ENCODE peak calls at places on chromosomes 13 and 19, in nine cellular contexts. T is Caco-2; Z is tibial artery; L is stimulated activated CD4-positive, alpha-beta T cell treated with anti-CD3 and anti-CD28 coated beads, Interleukin-1b, Interleukin-23, amount 100 ng/mL, for 1 hour; V is CD8-positive, alpha-beta T cell; J is SJSA1; K is choroid plexus epithelial cell; O is AG09309; U is AG04449. H is an unnamed sample.

GRCh38 chr19:1449467-1450442 is at the start of gene APC2:
- DNase-seq in L (no peak), V (no peak), U (no peak), Z (no peak), J (peak), T (no peak), O (no peak), K (peak), H (no peak)

GRCh38 chr19:35618857-35619256 is 6.3 kb downstream of the HAUS5 start:
- DNase-seq in J (no peak), L (no peak), Z (no peak), K (no peak), V (no peak), U (no peak), O (no peak), T (no peak), H (no peak)

GRCh38 chr13:64723735-64724134 is 2506.4 kb downstream of the PCDH9 start:
- DNase-seq in O (peak), T (peak), K (peak), U (peak), L (no peak), J (peak), V (no peak), Z (no peak), H (no peak)

GRCh38 chr13:100789968-100790367 is 115.4 kb upstream of the TMTC4 start:
- DNase-seq in L (no peak), T (no peak), Z (no peak), K (no peak), J (no peak), O (no peak), U (no peak), V (no peak), H (no peak)

GRCh38 chr19:1121395-1121794 is 17.6 kb downstream of the GPX4 start:
- DNase-seq in Z (no peak), K (no peak), J (no peak), L (no peak), T (no peak), O (no peak), U (no peak), V (no peak), H (no peak)

GRCh38 chr19:11196406-11197287 is 698 bp downstream of the KANK2 start:
- DNase-seq in L (no peak), O (no peak), V (no peak), U (no peak), T (no peak), J (no peak), Z (no peak), K (peak), H (no peak)

GRCh38 chr13:27923794-27924528 is 4.2 kb downstream of the PDX1 start:
- DNase-seq in Z (no peak), K (no peak), U (no peak), L (no peak), V (no peak), J (no peak), T (no peak), O (no peak), H (peak)

GRCh38 chr19:39416152-39416551 is 3.7 kb downstream of the PLEKHG2 start:
- DNase-seq in U (no peak), Z (no peak), J (no peak), K (no peak), O (no peak), L (no peak), V (no peak), T (no peak), H (no peak)

GRCh38 chr19:44202470-44202869 is 9.9 kb upstream of the ZNF227 start:
- DNase-seq in V (no peak), Z (no peak), L (no peak), O (peak), U (peak), K (peak), J (no peak), T (no peak), H (no peak)

GRCh38 chr19:48444129-48444932 is 1.5 kb upstream of the GRWD1 start:
- DNase-seq in O (no peak), Z (no peak), T (no peak), U (no peak), K (no peak), J (no peak), V (no peak), L (no peak), H (no peak)

GRCh38 chr13:42970824-42971669 is 21.0 kb downstream of the EPSTI1 start:
- DNase-seq in K (peak), U (no peak), O (no peak), L (no peak), Z (peak), V (peak), T (peak), J (peak), H (no peak)

GRCh38 chr13:107882708-107883560 is 332.4 kb downstream of the LIG4 start:
- DNase-seq in J (no peak), V (no peak), U (no peak), Z (no peak), L (no peak), O (no peak), T (no peak), K (no peak), H (no peak)

GRCh38 chr13:40064723-40065122 is 409.3 kb downstream of the COG6 start:
- DNase-seq in V (no peak), T (no peak), K (peak), L (no peak), U (peak), J (no peak), O (peak), Z (peak), H (no peak)

GRCh38 chr13:113820813-113821651 is 42.8 kb downstream of the GAS6 start:
- DNase-seq in Z (peak), T (no peak), O (peak), K (peak), U (peak), V (no peak), L (no peak), J (peak), H (no peak)

GRCh38 chr13:89763011-89763410 is 1584.5 kb upstream of the MIR17HG start:
- DNase-seq in V (no peak), Z (no peak), J (no peak), L (no peak), T (no peak), O (no peak), U (no peak), K (peak), H (no peak)

GRCh38 chr19:16209266-16209665 is 11.6 kb downstream of the AP1M1 start:
- DNase-seq in L (no peak), J (no peak), U (no peak), O (no peak), V (no peak), Z (no peak), K (no peak), T (no peak), H (no peak)

GRCh38 chr19:17681505-17682125 is 6.5 kb downstream of the UNC13A start:
- DNase-seq in O (peak), L (no peak), T (no peak), J (no peak), V (peak), K (peak), U (no peak), Z (no peak), H (peak)

GRCh38 chr13:79780240-79780639 is 299.3 kb downstream of the NDFIP2 start:
- DNase-seq in U (no peak), T (no peak), V (no peak), Z (no peak), O (no peak), J (peak), K (no peak), L (no peak), H (no peak)

GRCh38 chr19:37778613-37779138 is 710 bp downstream of the ZNF573 start:
- DNase-seq in Z (no peak), O (no peak), U (no peak), L (no peak), J (no peak), K (peak), T (peak), V (no peak), H (no peak)

GRCh38 chr13:60759499-60759898 is 362.5 kb downstream of the TDRD3 start:
- DNase-seq in L (no peak), J (peak), K (peak), V (no peak), T (no peak), Z (no peak), O (no peak), U (no peak), H (no peak)

GRCh38 chr13:48920730-48921129 is 55.0 kb upstream of the FNDC3A start:
- DNase-seq in T (no peak), J (no peak), O (no peak), L (no peak), Z (no peak), K (no peak), U (no peak), V (no peak), H (no peak)

GRCh38 chr13:49418206-49418605 is 25.7 kb downstream of the CAB39L start:
- DNase-seq in T (no peak), Z (no peak), K (no peak), L (no peak), O (no peak), U (no peak), V (no peak), J (no peak), H (no peak)

GRCh38 chr13:50916701-50917184 is 7.2 kb downstream of the RNASEH2B start:
- DNase-seq in V (no peak), K (peak), T (no peak), Z (peak), U (no peak), J (no peak), O (no peak), L (no peak), H (no peak)

GRCh38 chr13:114035583-114036501 is 62.0 kb upstream of the C13orf46 start:
- DNase-seq in J (no peak), T (no peak), Z (peak), U (no peak), L (no peak), K (peak), O (no peak), V (no peak), H (no peak)

GRCh38 chr19:52635786-52636570 is 2.2 kb downstream of the ZNF83 start:
- DNase-seq in L (no peak), K (no peak), T (no peak), U (no peak), J (no peak), Z (no peak), V (no peak), O (peak), H (no peak)

GRCh38 chr19:49335071-49335783 is at the start of gene CD37:
- DNase-seq in Z (no peak), U (no peak), V (peak), L (no peak), K (no peak), T (peak), J (no peak), O (no peak), H (no peak)

GRCh38 chr13:46961719-46962118 is 64.9 kb upstream of the HTR2A start:
- DNase-seq in T (no peak), U (peak), Z (peak), O (peak), J (no peak), V (no peak), K (peak), L (no peak), H (no peak)

GRCh38 chr19:6233827-6234511 is 45.8 kb downstream of the MLLT1 start:
- DNase-seq in V (no peak), O (no peak), U (no peak), K (no peak), Z (no peak), T (peak), J (no peak), L (no peak), H (peak)

H was measured in mesothelial cell of epicardium.